ENCODE peak calls at places on chromosomes 12 and 14, in five cellular contexts. One of them, this sample, is unnamed.
A peak's percentile ranks its signal among the peaks of the same experiment; 100 is the strongest.

GRCh38 chr12:98002887-98003493 is 512.4 kb upstream of the TMPO start:
- DNase-seq in cardiac fibroblast: peak; percentile 28
- DNase-seq in neural crest cell: peak; percentile 62
- DNase-seq in osteocyte: no peak
- DNase-seq in GM20000: peak; percentile 32
- DNase-seq in this sample: peak; percentile 30

GRCh38 chr14:99437706-99438105 is 43.0 kb downstream of the SETD3 start:
- DNase-seq in cardiac fibroblast: no peak
- DNase-seq in neural crest cell: no peak
- DNase-seq in osteocyte: peak; percentile 6
- DNase-seq in GM20000: no peak
- DNase-seq in this sample: no peak

GRCh38 chr12:69225251-69225910 is 14.0 kb upstream of the CPSF6 start:
- DNase-seq in cardiac fibroblast: peak; percentile 37
- DNase-seq in neural crest cell: no peak
- DNase-seq in osteocyte: no peak
- DNase-seq in GM20000: no peak
- DNase-seq in this sample: no peak

GRCh38 chr14:91873476-91874265 is 6.3 kb upstream of the TC2N start:
- DNase-seq in cardiac fibroblast: peak; percentile 31
- DNase-seq in neural crest cell: no peak
- DNase-seq in osteocyte: no peak
- DNase-seq in GM20000: peak; percentile 46
- DNase-seq in this sample: peak; percentile 63

GRCh38 chr14:71918955-71919354 is 13.3 kb upstream of the RGS6 start:
- DNase-seq in cardiac fibroblast: no peak
- DNase-seq in neural crest cell: peak; percentile 34
- DNase-seq in osteocyte: no peak
- DNase-seq in GM20000: no peak
- DNase-seq in this sample: no peak

GRCh38 chr12:68772714-68773113 is 26.7 kb downstream of the SLC35E3 start:
- DNase-seq in cardiac fibroblast: no peak
- DNase-seq in neural crest cell: no peak
- DNase-seq in osteocyte: no peak
- DNase-seq in GM20000: peak; percentile 26
- DNase-seq in this sample: peak; percentile 38

GRCh38 chr14:64639340-64639821 is 64.8 kb upstream of the PLEKHG3 start:
- DNase-seq in cardiac fibroblast: no peak
- DNase-seq in neural crest cell: no peak
- DNase-seq in osteocyte: no peak
- DNase-seq in GM20000: no peak
- DNase-seq in this sample: no peak

GRCh38 chr14:101001311-101002069 is 98.0 kb upstream of the RTL1 start:
- DNase-seq in cardiac fibroblast: peak; percentile 52
- DNase-seq in neural crest cell: no peak
- DNase-seq in osteocyte: no peak
- DNase-seq in GM20000: no peak
- DNase-seq in this sample: no peak

GRCh38 chr12:117134059-117134458 is 34.8 kb upstream of the TESC start:
- DNase-seq in cardiac fibroblast: no peak
- DNase-seq in neural crest cell: no peak
- DNase-seq in osteocyte: no peak
- DNase-seq in GM20000: no peak
- DNase-seq in this sample: no peak

GRCh38 chr14:23051482-23051881 is 5.8 kb downstream of the CDH24 start:
- DNase-seq in cardiac fibroblast: no peak
- DNase-seq in neural crest cell: no peak
- DNase-seq in osteocyte: no peak
- DNase-seq in GM20000: no peak
- DNase-seq in this sample: no peak

GRCh38 chr12:125201940-125202339 is 136.7 kb downstream of the AACS start:
- DNase-seq in cardiac fibroblast: no peak
- DNase-seq in neural crest cell: no peak
- DNase-seq in osteocyte: no peak
- DNase-seq in GM20000: no peak
- DNase-seq in this sample: no peak

GRCh38 chr14:105085766-105086165 is 20.5 kb upstream of the GPR132 start:
- DNase-seq in cardiac fibroblast: no peak
- DNase-seq in neural crest cell: no peak
- DNase-seq in osteocyte: peak; percentile 79
- DNase-seq in GM20000: peak; percentile 18
- DNase-seq in this sample: no peak

GRCh38 chr14:34931206-34931605 is 51.6 kb upstream of the SRP54 start:
- DNase-seq in cardiac fibroblast: peak; percentile 33
- DNase-seq in neural crest cell: no peak
- DNase-seq in osteocyte: no peak
- DNase-seq in GM20000: no peak
- DNase-seq in this sample: peak; percentile 17

GRCh38 chr14:67821121-67821520 is 1.5 kb downstream of the RAD51B start:
- DNase-seq in cardiac fibroblast: no peak
- DNase-seq in neural crest cell: no peak
- DNase-seq in osteocyte: no peak
- DNase-seq in GM20000: no peak
- DNase-seq in this sample: no peak

GRCh38 chr12:18998343-18999270 is 130.9 kb upstream of the PLEKHA5 start:
- DNase-seq in cardiac fibroblast: peak; percentile 82
- DNase-seq in neural crest cell: no peak
- DNase-seq in osteocyte: no peak
- DNase-seq in GM20000: no peak
- DNase-seq in this sample: no peak

GRCh38 chr12:132108211-132108832 is 35.8 kb downstream of the DDX51 start:
- DNase-seq in cardiac fibroblast: no peak
- DNase-seq in neural crest cell: no peak
- DNase-seq in osteocyte: peak; percentile 72
- DNase-seq in GM20000: no peak
- DNase-seq in this sample: no peak

DNA sequence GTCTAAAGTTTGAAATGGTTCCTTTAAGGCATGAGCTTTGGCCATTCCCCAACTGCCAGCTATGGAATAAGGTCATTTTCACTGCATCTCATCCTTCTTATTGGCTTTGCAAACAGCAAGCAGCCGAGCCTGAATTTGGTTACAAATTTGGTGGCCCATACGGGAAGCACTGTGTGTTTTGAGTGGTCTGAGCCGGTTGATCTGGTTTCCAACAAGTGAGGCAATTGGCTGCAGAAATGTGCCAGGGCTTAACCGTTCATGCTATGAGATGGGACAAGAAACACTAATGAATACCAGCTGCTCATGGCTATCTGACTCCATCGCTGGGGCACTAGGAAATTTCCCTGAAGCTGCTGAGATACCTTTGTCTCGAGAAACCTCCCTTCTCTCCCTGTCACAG is 9.3 kb downstream of the EDDM3A start:
- DNase-seq in cardiac fibroblast: no peak
- DNase-seq in neural crest cell: no peak
- DNase-seq in osteocyte: no peak
- DNase-seq in GM20000: no peak
- DNase-seq in this sample: no peak
- TF ChIP-seq CTCF in cardiac fibroblast: no peak
- TF ChIP-seq CTCF in neural crest cell: no peak
- TF ChIP-seq CTCF in osteocyte: no peak
- TF ChIP-seq CTCF in GM20000: no peak
- TF ChIP-seq CTCF in this sample: no peak

GRCh38 chr12:3655331-3655900 is 97.5 kb downstream of the CRACR2A start:
- DNase-seq in cardiac fibroblast: peak; percentile 25
- DNase-seq in neural crest cell: no peak
- DNase-seq in osteocyte: no peak
- DNase-seq in GM20000: peak; percentile 39
- DNase-seq in this sample: peak; percentile 46
- TF ChIP-seq CTCF in cardiac fibroblast: peak; percentile 48
- TF ChIP-seq CTCF in neural crest cell: peak; percentile 46
- TF ChIP-seq CTCF in osteocyte: peak; percentile 18
- TF ChIP-seq CTCF in GM20000: peak; percentile 11
- TF ChIP-seq CTCF in this sample: peak; percentile 21

GRCh38 chr14:90722590-90722989 is 93.6 kb downstream of the TTC7B start:
- DNase-seq in cardiac fibroblast: no peak
- DNase-seq in neural crest cell: no peak
- DNase-seq in osteocyte: peak; percentile 25
- DNase-seq in GM20000: no peak
- DNase-seq in this sample: no peak

GRCh38 chr14:90730367-90730766 is 85.9 kb downstream of the TTC7B start:
- DNase-seq in cardiac fibroblast: no peak
- DNase-seq in neural crest cell: no peak
- DNase-seq in osteocyte: peak; percentile 76
- DNase-seq in GM20000: no peak
- DNase-seq in this sample: no peak

GRCh38 chr14:90727082-90727481 is 89.1 kb downstream of the TTC7B start:
- DNase-seq in cardiac fibroblast: no peak
- DNase-seq in neural crest cell: no peak
- DNase-seq in osteocyte: no peak
- DNase-seq in GM20000: no peak
- DNase-seq in this sample: no peak

GRCh38 chr14:90728951-90729350 is 87.3 kb downstream of the TTC7B start:
- DNase-seq in cardiac fibroblast: no peak
- DNase-seq in neural crest cell: no peak
- DNase-seq in osteocyte: peak; percentile 56
- DNase-seq in GM20000: no peak
- DNase-seq in this sample: no peak

DNA sequence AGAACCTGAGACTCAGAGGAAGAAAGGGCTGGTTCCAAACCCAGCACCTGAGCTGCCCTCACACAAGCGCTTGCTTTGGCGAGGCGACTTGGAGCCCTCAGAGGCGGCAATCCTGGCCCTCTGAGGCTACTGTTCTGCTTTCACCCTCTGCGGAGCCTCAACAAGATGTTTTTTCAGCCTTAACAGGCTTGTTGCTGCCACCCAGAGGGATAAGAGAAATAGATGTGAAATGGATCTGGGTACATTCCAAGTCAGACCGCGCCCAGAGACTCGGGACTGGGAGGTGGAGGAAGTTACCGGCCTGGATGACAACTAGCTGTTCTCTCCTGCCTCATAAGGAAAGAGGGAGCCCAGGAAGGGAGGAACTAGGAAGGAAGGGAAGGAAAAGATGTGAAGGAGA is 89.6 kb downstream of the TTC7B start:
- DNase-seq in cardiac fibroblast: peak; percentile 58
- DNase-seq in neural crest cell: no peak
- DNase-seq in osteocyte: peak; percentile 84
- DNase-seq in GM20000: no peak
- DNase-seq in this sample: no peak
- TF ChIP-seq CTCF in cardiac fibroblast: no peak
- TF ChIP-seq CTCF in neural crest cell: no peak
- TF ChIP-seq CTCF in osteocyte: peak; percentile 53
- TF ChIP-seq CTCF in GM20000: no peak
- TF ChIP-seq CTCF in this sample: no peak

DNA sequence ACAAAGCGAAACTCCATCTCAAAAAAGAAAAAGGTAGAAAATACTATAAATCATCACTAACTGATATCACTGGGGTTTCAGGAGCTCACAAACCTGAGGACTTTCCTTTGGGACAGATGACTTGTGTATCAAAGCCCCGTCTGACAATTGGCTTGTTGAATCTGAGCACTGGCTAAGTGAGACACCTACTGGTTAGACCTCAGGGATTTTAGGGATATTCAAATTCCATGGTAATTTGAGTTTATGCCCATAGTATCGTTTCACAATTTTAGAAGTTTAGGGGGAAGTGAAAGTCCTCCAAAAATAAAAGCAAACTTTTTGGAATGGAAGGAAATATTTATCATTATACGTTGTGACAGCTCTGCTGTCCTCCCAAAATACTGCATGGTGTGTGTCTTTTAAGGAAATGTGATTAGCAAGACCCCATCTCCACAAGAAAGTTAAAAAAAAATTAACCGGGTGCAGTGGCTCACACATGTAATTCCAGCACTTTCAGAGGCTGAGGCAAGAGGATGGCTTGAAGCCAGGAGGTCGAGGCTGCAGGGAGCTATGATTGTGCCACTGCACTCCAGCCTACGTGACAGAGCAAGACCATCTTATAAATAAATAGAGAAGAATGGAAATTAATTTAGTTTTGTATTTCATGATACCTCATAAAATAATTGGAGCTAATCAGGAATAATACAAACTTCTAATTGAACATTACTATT is 49.2 kb downstream of the FBXL14 start:
- DNase-seq in cardiac fibroblast: peak; percentile 53
- DNase-seq in neural crest cell: no peak
- DNase-seq in osteocyte: no peak
- DNase-seq in GM20000: no peak
- DNase-seq in this sample: no peak
- TF ChIP-seq CTCF in cardiac fibroblast: peak; percentile 30
- TF ChIP-seq CTCF in neural crest cell: peak; percentile 35
- TF ChIP-seq CTCF in osteocyte: peak; percentile 44
- TF ChIP-seq CTCF in GM20000: no peak
- TF ChIP-seq CTCF in this sample: no peak

DNA sequence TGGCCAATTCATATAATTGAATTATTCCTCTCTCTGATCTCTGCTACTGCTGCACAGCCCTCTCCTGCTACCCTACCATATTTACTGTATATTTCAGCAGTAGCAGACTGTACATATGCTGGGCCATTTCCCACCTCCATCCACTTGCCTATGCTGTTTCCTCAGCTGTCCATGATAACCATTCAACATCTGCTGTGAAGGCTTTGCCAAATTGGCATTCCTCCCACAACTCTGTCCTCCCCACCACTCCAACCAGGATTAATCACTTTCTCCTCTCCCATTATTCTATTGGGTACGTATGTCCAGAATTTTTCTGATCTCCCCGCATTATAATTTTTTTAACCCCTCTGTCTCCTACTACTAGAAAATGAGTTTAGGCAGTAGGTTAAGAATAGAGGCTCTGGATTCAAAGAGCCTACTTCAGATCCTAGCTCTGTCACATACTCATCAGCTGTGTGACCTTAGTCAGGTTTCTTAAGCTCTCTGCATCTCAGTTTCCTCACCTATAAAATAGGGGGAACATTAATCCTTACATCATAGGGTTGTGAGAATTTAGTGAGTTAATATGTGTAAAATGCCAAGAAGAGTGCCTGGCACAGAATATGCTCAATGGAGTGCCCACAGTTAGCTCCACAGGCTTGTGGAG is 123.3 kb downstream of the KICS2 start:
- DNase-seq in cardiac fibroblast: peak; percentile 89
- DNase-seq in neural crest cell: no peak
- DNase-seq in osteocyte: no peak
- DNase-seq in GM20000: no peak
- DNase-seq in this sample: no peak
- TF ChIP-seq CTCF in cardiac fibroblast: no peak
- TF ChIP-seq CTCF in neural crest cell: no peak
- TF ChIP-seq CTCF in osteocyte: no peak
- TF ChIP-seq CTCF in GM20000: no peak
- TF ChIP-seq CTCF in this sample: no peak

GRCh38 chr14:88323520-88324199 is 591 bp upstream of the KCNK10 start:
- DNase-seq in cardiac fibroblast: no peak
- DNase-seq in neural crest cell: peak; percentile 61
- DNase-seq in osteocyte: no peak
- DNase-seq in GM20000: peak; percentile 87
- DNase-seq in this sample: peak; percentile 82
- TF ChIP-seq CTCF in cardiac fibroblast: no peak
- TF ChIP-seq CTCF in neural crest cell: no peak
- TF ChIP-seq CTCF in osteocyte: no peak
- TF ChIP-seq CTCF in GM20000: no peak
- TF ChIP-seq CTCF in this sample: no peak